ENCODE peak calls at places on chromosomes 11 and 22, in four cellular contexts. M, Q, T and A are unnamed samples.

GRCh38 chr11:118147502-118147901 is 5.1 kb downstream of the SCN4B start:
- DNase-seq in M (no peak), T (no peak), Q (no peak), A (peak; percentile 43)

GRCh38 chr11:114610984-114611944 is 15.7 kb upstream of the NXPE4 start:
- DNase-seq in Q (no peak), T (no peak), M (no peak), A (no peak)

GRCh38 chr11:115256326-115257197 is 247.7 kb downstream of the CADM1 start:
- DNase-seq in Q (no peak), T (no peak), M (no peak), A (no peak)

GRCh38 chr22:31363885-31364284 is 17.7 kb upstream of the PATZ1 start:
- DNase-seq in M (no peak), Q (no peak), T (no peak), A (no peak)

GRCh38 chr11:76698321-76699043 is 27.9 kb upstream of the LRRC32 start:
- DNase-seq in M (no peak), T (no peak), Q (no peak), A (peak; percentile 67)

GRCh38 chr11:45045692-45046471 is 95.2 kb upstream of the TP53I11 start:
- DNase-seq in M (peak; percentile 13), T (peak; percentile 48), Q (peak; percentile 59), A (peak; percentile 79)

GRCh38 chr11:57493507-57494503 is 21.7 kb downstream of the SLC43A1 start:
- DNase-seq in Q (no peak), M (peak; percentile 30), T (no peak), A (peak; percentile 54)

GRCh38 chr11:57357310-57357709 is 19.2 kb downstream of the P2RX3 start:
- DNase-seq in T (no peak), Q (no peak), M (no peak), A (no peak)

GRCh38 chr11:34653851-34654490 is 33.1 kb downstream of the EHF start:
- DNase-seq in T (peak; percentile 98), Q (no peak), M (peak; percentile 90), A (peak; percentile 8)

GRCh38 chr11:129323896-129324522 is 51.6 kb upstream of the BARX2 start:
- DNase-seq in M (peak; percentile 22), Q (peak; percentile 32), T (no peak), A (peak; percentile 91)

GRCh38 chr11:103907548-103908455 is 128.6 kb upstream of the DDI1 start:
- DNase-seq in Q (no peak), M (peak; percentile 67), T (peak; percentile 68), A (no peak)

GRCh38 chr11:41579546-41579945 is 120.1 kb upstream of the LRRC4C start:
- DNase-seq in M (no peak), Q (no peak), T (no peak), A (no peak)

GRCh38 chr22:30144391-30144790 is 64.1 kb downstream of the HORMAD2 start:
- DNase-seq in T (no peak), M (no peak), Q (no peak), A (no peak)

GRCh38 chr22:46770151-46770641 is 7.7 kb downstream of the TBC1D22A start:
- DNase-seq in M (no peak), Q (no peak), T (no peak), A (no peak)

GRCh38 chr11:66150725-66151124 is 80.7 kb downstream of the PACS1 start:
- DNase-seq in Q (no peak), T (no peak), M (no peak), A (no peak)

GRCh38 chr11:74371269-74372039 is 26.8 kb downstream of the PGM2L1 start:
- DNase-seq in T (peak; percentile 72), Q (no peak), M (peak; percentile 80), A (no peak)

GRCh38 chr22:37331034-37331428 is 48.7 kb downstream of the CYTH4 start:
- DNase-seq in T (peak; percentile 79), M (peak; percentile 69), Q (no peak), A (no peak)

GRCh38 chr11:67022961-67023956 is at the start of gene SYT12:
- DNase-seq in Q (no peak), T (peak; percentile 45), M (no peak), A (peak; percentile 11)

GRCh38 chr11:115959098-115959497 is 454.9 kb upstream of the CADM1 start:
- DNase-seq in T (peak; percentile 16), Q (no peak), M (no peak), A (no peak)

GRCh38 chr11:92886243-92886905 is 83.1 kb upstream of the MTNR1B start:
- DNase-seq in T (peak; percentile 41), Q (peak; percentile 36), M (peak; percentile 71), A (peak; percentile 74)

GRCh38 chr22:25062378-25063095 is 110.0 kb downstream of the KIAA1671 start:
- DNase-seq in T (no peak), M (no peak), Q (no peak), A (no peak)

GRCh38 chr22:17590586-17590985 is 27.3 kb downstream of the SLC25A18 start:
- DNase-seq in T (no peak), Q (no peak), M (no peak), A (no peak)

GRCh38 chr22:43205748-43206514 is 19.0 kb upstream of the TTLL12 start:
- DNase-seq in T (no peak), Q (no peak), M (no peak), A (no peak)

GRCh38 chr11:62908468-62909072 is 12.6 kb downstream of the CHRM1 start:
- DNase-seq in T (no peak), M (no peak), Q (no peak), A (no peak)

GRCh38 chr22:37559901-37560681 is at the start of gene CDC42EP1:
- DNase-seq in T (peak; percentile 59), M (peak; percentile 59), Q (no peak), A (no peak)

GRCh38 chr11:14855890-14856289 is 36.1 kb downstream of the CYP2R1 start:
- DNase-seq in T (no peak), Q (no peak), M (no peak), A (no peak)

GRCh38 chr11:127620660-127621059 is 620.1 kb upstream of the KIRREL3 start:
- DNase-seq in Q (no peak), M (peak; percentile 38), T (peak; percentile 26), A (peak; percentile 6)

GRCh38 chr11:101390539-101390938 is 193.3 kb downstream of the TRPC6 start:
- DNase-seq in Q (no peak), T (no peak), M (peak; percentile 10), A (peak; percentile 4)

GRCh38 chr11:76629133-76629852 is 41.3 kb downstream of the LRRC32 start:
- DNase-seq in Q (peak; percentile 84), M (peak; percentile 14), T (peak; percentile 33), A (peak; percentile 86)

DNA sequence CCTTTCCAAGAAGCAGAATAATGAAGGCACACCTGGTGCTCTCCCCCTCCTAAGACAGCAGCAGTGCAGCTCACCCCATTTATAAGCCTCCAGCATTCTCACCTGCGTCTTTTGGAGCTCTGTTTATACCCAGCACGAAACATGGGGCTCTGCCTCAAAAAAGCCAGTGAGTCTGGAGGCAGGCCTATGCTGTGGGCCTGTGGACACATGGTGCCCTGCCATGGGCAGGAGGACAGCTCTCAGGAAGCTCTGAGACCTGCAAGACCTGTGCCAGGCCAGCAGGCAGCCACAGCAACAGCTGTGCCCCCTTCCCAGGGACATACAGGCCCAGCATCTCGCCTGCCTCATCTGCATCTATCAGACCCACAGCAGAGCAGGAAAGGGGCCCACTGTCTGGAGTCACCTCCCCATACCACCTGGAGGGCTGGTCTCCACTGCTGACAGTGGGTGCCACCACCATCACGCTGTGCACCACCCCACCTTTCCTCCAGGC is 64.2 kb downstream of the DGCR2 start:
- DNase-seq in Q (no peak), M (no peak), T (no peak), A (no peak)
- TF ChIP-seq CTCF in Q (no peak), M (no peak), T (no peak), A (no peak)

GRCh38 chr11:84398017-84398626 is 1112.0 kb upstream of the CCDC90B start:
- DNase-seq in M (peak; percentile 24), Q (no peak), T (peak; percentile 16), A (peak; percentile 26)
- TF ChIP-seq CTCF in M (peak; percentile 52), Q (no peak), T (no peak), A (peak; percentile 25)

GRCh38 chr11:13289081-13289480 is 11.5 kb downstream of the BMAL1 start:
- DNase-seq in M (peak; percentile 31), Q (no peak), T (peak; percentile 43), A (no peak)
- TF ChIP-seq CTCF in M (peak; percentile 3), Q (no peak), T (no peak), A (no peak)

DNA sequence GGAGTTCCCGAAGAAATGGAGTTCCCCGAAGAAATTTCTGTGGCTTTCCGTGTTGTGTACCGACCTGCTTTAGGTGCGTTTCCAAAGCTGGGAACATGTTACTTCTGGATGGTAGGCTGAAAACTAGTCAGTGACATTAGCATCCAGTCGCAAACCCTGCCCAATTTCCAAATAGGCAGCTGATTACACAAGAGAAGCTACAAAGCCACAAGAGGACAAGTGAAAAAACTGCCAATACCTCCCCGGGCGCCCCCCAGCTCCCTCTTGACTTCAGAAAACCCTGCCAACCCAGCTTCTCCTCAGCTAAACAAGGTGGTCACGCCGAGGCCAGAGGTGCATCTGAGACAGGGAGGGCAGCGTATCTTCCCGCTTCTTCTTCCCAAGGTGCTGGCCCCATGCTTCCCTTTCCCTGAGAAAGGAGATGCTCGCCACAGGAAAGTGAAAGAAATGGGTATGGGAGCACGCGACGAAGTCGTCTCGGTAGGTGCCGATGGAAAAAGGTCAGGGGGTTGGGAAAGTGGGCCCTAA is 551 bp downstream of the AGBL2 start:
- DNase-seq in Q (no peak), T (peak; percentile 10), M (peak; percentile 16), A (peak; percentile 66)
- TF ChIP-seq CTCF in Q (no peak), T (no peak), M (no peak), A (no peak)